ENCODE peak calls at places on chromosomes 3 and 15, in six cellular contexts. Q is endothelial cell of umbilical vein; K is occipital lobe; G is EL; A is activated effector memory CD4-positive, alpha-beta T cell treated with anti-CD3 and anti-CD28 coated beads, Interleukin-2, amount 50 U/mL, for 16 hours; Z is D721Med. E is an unnamed sample.

GRCh38 chr3:11452988-11453847 is 181.0 kb downstream of the ATG7 start:
- DNase-seq in Q (peak), K (peak), G (peak), A (no peak), Z (peak), E (no peak)

GRCh38 chr15:86483936-86484335 is 404.3 kb downstream of the AGBL1 start:
- DNase-seq in Q (no peak), K (no peak), G (no peak), A (no peak), Z (no peak), E (peak)

GRCh38 chr3:169597083-169597609 is 66.4 kb downstream of the MECOM start:
- DNase-seq in Q (no peak), K (no peak), G (no peak), A (no peak), Z (no peak), E (no peak)

GRCh38 chr3:100354850-100355249 is 20.3 kb downstream of the NIT2 start:
- DNase-seq in Q (peak), K (no peak), G (no peak), A (no peak), Z (no peak), E (no peak)

GRCh38 chr15:92907880-92908279 is 7.8 kb downstream of the CHD2 start:
- DNase-seq in Q (peak), K (no peak), G (peak), A (peak), Z (no peak), E (no peak)

GRCh38 chr15:100770781-100771584 is 108.6 kb upstream of the ALDH1A3 start:
- DNase-seq in Q (no peak), K (no peak), G (no peak), A (no peak), Z (no peak), E (no peak)

GRCh38 chr3:88641033-88641604 is 466.3 kb upstream of the EPHA3 start:
- DNase-seq in Q (no peak), K (no peak), G (no peak), A (no peak), Z (no peak), E (no peak)

GRCh38 chr3:4904801-4905695 is 74.2 kb upstream of the BHLHE40 start:
- DNase-seq in Q (peak), K (no peak), G (peak), A (no peak), Z (no peak), E (no peak)

GRCh38 chr15:98231696-98232440 is 271.4 kb downstream of the ARRDC4 start:
- DNase-seq in Q (no peak), K (no peak), G (peak), A (no peak), Z (no peak), E (no peak)

GRCh38 chr15:77692614-77693013 is 59.9 kb upstream of the LINGO1 start:
- DNase-seq in Q (no peak), K (no peak), G (no peak), A (no peak), Z (no peak), E (no peak)

GRCh38 chr15:35211240-35211952 is 126.3 kb upstream of the NANOGP8 start:
- DNase-seq in Q (no peak), K (no peak), G (no peak), A (no peak), Z (no peak), E (no peak)

GRCh38 chr3:122590581-122590980 is 13.1 kb downstream of the PARP15 start:
- DNase-seq in Q (no peak), K (no peak), G (no peak), A (no peak), Z (no peak), E (no peak)

GRCh38 chr3:150861851-150862250 is 43.4 kb downstream of the MINDY4B start:
- DNase-seq in Q (no peak), K (no peak), G (no peak), A (no peak), Z (no peak), E (no peak)

GRCh38 chr15:47750030-47750739 is 32.9 kb downstream of the SEMA6D start:
- DNase-seq in Q (peak), K (no peak), G (peak), A (no peak), Z (no peak), E (no peak)

GRCh38 chr15:30885814-30886213 is 17.9 kb upstream of the FAN1 start:
- DNase-seq in Q (peak), K (no peak), G (peak), A (no peak), Z (no peak), E (no peak)

GRCh38 chr15:78162038-78162437 is 12.9 kb downstream of the IDH3A start:
- DNase-seq in Q (no peak), K (no peak), G (no peak), A (no peak), Z (no peak), E (no peak)

GRCh38 chr3:50648297-50648696 is 26.4 kb upstream of the DOCK3 start:
- DNase-seq in Q (no peak), K (no peak), G (no peak), A (no peak), Z (no peak), E (no peak)

GRCh38 chr15:95175914-95176658 is 944.7 kb downstream of the MCTP2 start:
- DNase-seq in Q (peak), K (no peak), G (peak), A (no peak), Z (no peak), E (no peak)

GRCh38 chr3:151971194-151971771 is 97.8 kb downstream of the SUCNR1 start:
- DNase-seq in Q (no peak), K (no peak), G (no peak), A (no peak), Z (no peak), E (no peak)

GRCh38 chr3:134364061-134364935 is 9.9 kb downstream of the AMOTL2 start:
- DNase-seq in Q (peak), K (peak), G (peak), A (peak), Z (peak), E (no peak)

GRCh38 chr3:54999159-54999558 is 71.3 kb upstream of the LRTM1 start:
- DNase-seq in Q (no peak), K (no peak), G (peak), A (no peak), Z (no peak), E (peak)

GRCh38 chr15:68424754-68425390 is 7.1 kb downstream of the ITGA11 start:
- DNase-seq in Q (no peak), K (no peak), G (peak), A (peak), Z (no peak), E (no peak)

GRCh38 chr3:188220988-188221818 is 67.2 kb downstream of the LPP start:
- DNase-seq in Q (no peak), K (no peak), G (peak), A (no peak), Z (no peak), E (no peak)

GRCh38 chr15:77608774-77609173 is 23.9 kb downstream of the LINGO1 start:
- DNase-seq in Q (no peak), K (no peak), G (no peak), A (no peak), Z (no peak), E (no peak)

GRCh38 chr15:40927497-40928346 is 1.4 kb upstream of the DLL4 start:
- DNase-seq in Q (no peak), K (no peak), G (no peak), A (no peak), Z (no peak), E (no peak)

GRCh38 chr15:71296032-71296686 is 180.9 kb downstream of the THSD4 start:
- DNase-seq in Q (peak), K (no peak), G (peak), A (no peak), Z (no peak), E (no peak)

GRCh38 chr15:41115652-41116115 is 396 bp downstream of the INO80 start:
- DNase-seq in Q (peak), K (peak), G (no peak), A (peak), Z (peak), E (peak)

GRCh38 chr15:39427705-39428104 is 153.2 kb upstream of the THBS1 start:
- DNase-seq in Q (no peak), K (no peak), G (no peak), A (no peak), Z (no peak), E (no peak)

GRCh38 chr3:128448491-128448890 is 18.2 kb downstream of the DNAJB8 start:
- DNase-seq in Q (no peak), K (no peak), G (no peak), A (no peak), Z (no peak), E (peak)

GRCh38 chr15:25763206-25763880 is 99.8 kb downstream of the ATP10A start:
- DNase-seq in Q (no peak), K (no peak), G (peak), A (no peak), Z (no peak), E (no peak)

GRCh38 chr3:179896507-179896906 is 140.2 kb downstream of the PEX5L start:
- DNase-seq in Q (no peak), K (no peak), G (no peak), A (no peak), Z (no peak), E (no peak)

GRCh38 chr3:22371592-22372291 is 620.7 kb upstream of the ZNF385D start:
- DNase-seq in Q (no peak), K (no peak), G (no peak), A (no peak), Z (no peak), E (no peak)

GRCh38 chr3:131731709-131732108 is 228.9 kb upstream of the MRPL3 start:
- DNase-seq in Q (no peak), K (no peak), G (no peak), A (no peak), Z (no peak), E (no peak)

GRCh38 chr3:81339040-81339845 is 422.2 kb downstream of the GBE1 start:
- DNase-seq in Q (peak), K (no peak), G (peak), A (no peak), Z (no peak), E (peak)

E was measured in OCI-LY7.